ENCODE peak calls at places on chromosome 22, in seven cellular contexts. O is K562, F is HepG2, P is HCT116, H is GM23338, E is endothelial cell of umbilical vein, B is H1. Q is an unnamed sample.

GRCh38 chr22:33210129-33210784 is 152.1 kb upstream of the SYN3 start:
- DNase-seq in F (peak), P (no peak), O (peak), B (no peak), E (peak), H (peak), Q (peak)

GRCh38 chr22:47189056-47189916 is 426.8 kb downstream of the TBC1D22A start:
- DNase-seq in O (no peak), H (no peak), F (no peak), E (no peak), B (no peak), P (no peak), Q (no peak)

GRCh38 chr22:41256254-41256897 is 15.6 kb upstream of the CHADL start:
- DNase-seq in F (no peak), P (no peak), H (no peak), B (no peak), E (peak), O (no peak), Q (no peak)

GRCh38 chr22:32850591-32851517 is 49.3 kb downstream of the TIMP3 start:
- DNase-seq in E (no peak), O (no peak), B (no peak), F (no peak), H (no peak), P (no peak), Q (no peak)

GRCh38 chr22:17271711-17272451 is 52.6 kb upstream of the ADA2 start:
- DNase-seq in F (no peak), B (no peak), O (no peak), E (no peak), H (no peak), P (no peak), Q (no peak)

GRCh38 chr22:41808400-41808799 is 7.9 kb downstream of the CCDC134 start:
- DNase-seq in E (no peak), H (no peak), B (no peak), P (no peak), F (no peak), O (peak), Q (no peak)

GRCh38 chr22:47019012-47019790 is 256.8 kb downstream of the TBC1D22A start:
- DNase-seq in E (no peak), B (no peak), H (no peak), P (no peak), O (no peak), F (no peak), Q (no peak)

GRCh38 chr22:23549198-23549595 is 30.9 kb downstream of the IGLL1 start:
- DNase-seq in H (no peak), P (no peak), O (no peak), F (no peak), B (no peak), E (no peak), Q (no peak)

GRCh38 chr22:31328545-31328960 is 17.6 kb downstream of the PATZ1 start:
- DNase-seq in O (no peak), P (no peak), F (no peak), H (no peak), B (no peak), E (no peak), Q (no peak)

GRCh38 chr22:46563381-46564083 is 26.1 kb upstream of the CELSR1 start:
- DNase-seq in F (peak), B (no peak), O (peak), E (peak), H (peak), P (peak), Q (no peak)

GRCh38 chr22:47009304-47010101 is 247.1 kb downstream of the TBC1D22A start:
- DNase-seq in E (no peak), P (no peak), O (no peak), F (no peak), B (no peak), H (no peak), Q (no peak)

DNA sequence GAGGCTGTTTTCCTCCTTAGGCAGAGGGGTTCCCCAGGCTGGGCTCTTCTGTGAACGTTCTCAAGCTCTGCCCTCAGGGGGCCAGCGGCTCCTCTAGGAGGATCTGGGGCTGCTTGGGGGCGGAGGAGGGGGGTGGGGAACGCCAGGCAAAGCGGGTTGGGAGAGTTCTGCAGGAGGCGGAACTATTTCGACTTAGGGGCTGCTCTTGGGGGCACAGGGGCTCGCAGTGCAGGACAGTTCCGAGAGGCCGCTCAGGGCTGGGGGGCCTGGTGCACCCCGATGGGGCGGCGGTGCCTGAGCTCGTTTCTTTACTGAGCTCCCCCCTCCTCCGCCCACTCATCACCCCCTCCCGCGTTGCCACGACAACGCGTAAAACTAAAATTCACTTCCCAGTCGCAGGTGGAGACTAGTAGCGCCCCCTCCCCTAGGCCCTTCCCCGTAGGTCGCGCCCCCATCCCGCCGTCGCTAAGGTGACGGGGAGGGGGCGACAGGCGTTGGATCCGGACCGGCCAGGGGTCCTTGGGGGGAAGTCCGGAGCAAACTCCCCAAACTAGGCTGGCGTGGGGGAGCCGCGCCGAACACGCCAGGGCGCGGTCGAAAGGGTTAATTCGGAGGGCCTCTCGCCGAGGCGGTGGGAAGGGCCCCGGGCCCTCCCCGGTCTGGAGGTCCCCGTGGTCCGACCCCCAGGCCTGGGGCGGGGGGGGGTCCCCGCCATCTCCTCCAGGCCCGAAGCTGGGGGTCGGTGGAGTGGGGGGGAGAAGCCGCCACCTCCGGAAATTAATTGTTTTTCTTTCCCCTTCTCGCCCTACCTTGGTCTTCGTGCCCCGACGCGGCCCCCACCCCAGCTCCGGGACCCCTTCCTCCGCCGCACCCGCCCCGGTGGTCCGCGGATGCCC is 856 bp downstream of the SHANK3 start:
- DNase-seq in E (peak), O (no peak), B (no peak), F (no peak), P (no peak), H (peak), Q (no peak)
- TF ChIP-seq EZH2 in E (no peak), O (no peak), B (no peak), F (no peak), P (no peak), H (peak), Q (no peak)

DNA sequence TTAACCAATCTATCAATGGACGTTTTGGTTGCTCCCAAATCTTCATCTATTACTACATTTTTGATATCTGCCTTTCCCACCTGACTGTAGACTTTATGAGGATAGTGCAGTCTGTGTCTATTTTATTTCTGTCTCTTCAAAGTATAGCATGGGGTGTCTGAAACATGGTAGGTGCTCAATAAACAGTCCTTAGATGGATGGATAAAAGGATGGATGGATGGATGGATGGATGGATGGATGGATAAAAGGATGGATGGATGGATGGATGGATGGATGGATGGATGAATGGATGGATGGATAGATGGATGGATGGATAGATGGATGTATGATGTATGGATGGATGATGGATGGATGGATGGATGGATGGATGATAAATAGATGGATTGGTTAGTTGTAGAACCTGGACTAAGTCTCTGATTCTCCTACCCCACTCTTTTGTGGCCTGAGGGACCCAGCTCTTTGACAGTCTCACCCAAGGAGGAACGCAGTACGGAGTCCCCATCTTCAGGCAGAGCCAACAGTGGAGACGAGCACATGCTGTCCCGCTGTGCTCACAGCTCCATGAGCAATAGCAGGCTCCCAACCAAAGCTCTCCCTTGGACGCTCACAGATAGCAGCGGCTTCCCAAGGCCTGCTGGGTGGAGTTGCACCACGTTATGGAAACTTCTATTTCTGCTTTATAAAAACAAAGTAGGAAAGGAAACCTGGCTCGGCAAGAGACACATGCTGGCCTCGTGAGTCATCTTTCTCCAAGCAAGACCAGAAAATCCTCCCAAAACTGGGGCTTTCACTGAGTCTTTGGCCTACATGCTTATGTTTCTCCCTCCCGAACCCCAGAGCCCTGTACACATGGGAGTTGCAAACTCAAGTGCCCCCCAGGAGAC is 448.0 kb downstream of the MIAT start:
- DNase-seq in E (peak), B (no peak), P (no peak), O (no peak), H (no peak), F (no peak), Q (no peak)
- TF ChIP-seq POLR2AphosphoS5 in E (no peak), B (no peak), P (no peak), O (no peak), H (no peak), F (no peak), Q (no peak)

GRCh38 chr22:19271856-19272535 is 19.5 kb downstream of the CLTCL1 start:
- DNase-seq in E (no peak), P (no peak), O (no peak), H (no peak), F (peak), B (no peak), Q (no peak)

GRCh38 chr22:19277785-19278184 is 13.7 kb downstream of the CLTCL1 start:
- DNase-seq in P (no peak), F (no peak), H (no peak), B (no peak), O (no peak), E (no peak), Q (no peak)

GRCh38 chr22:19275513-19275912 is 16.0 kb downstream of the CLTCL1 start:
- DNase-seq in H (no peak), B (no peak), F (no peak), P (no peak), O (no peak), E (no peak), Q (no peak)

GRCh38 chr22:19275104-19275503 is 16.4 kb downstream of the CLTCL1 start:
- DNase-seq in P (no peak), O (no peak), H (no peak), E (no peak), B (no peak), F (no peak), Q (no peak)

GRCh38 chr22:19275919-19276600 is 15.5 kb downstream of the CLTCL1 start:
- DNase-seq in E (no peak), P (no peak), B (no peak), H (no peak), O (peak), F (no peak), Q (no peak)
- TF ChIP-seq EZH2 in E (no peak), P (no peak), B (no peak), H (no peak), O (no peak), F (no peak), Q (no peak)

DNA sequence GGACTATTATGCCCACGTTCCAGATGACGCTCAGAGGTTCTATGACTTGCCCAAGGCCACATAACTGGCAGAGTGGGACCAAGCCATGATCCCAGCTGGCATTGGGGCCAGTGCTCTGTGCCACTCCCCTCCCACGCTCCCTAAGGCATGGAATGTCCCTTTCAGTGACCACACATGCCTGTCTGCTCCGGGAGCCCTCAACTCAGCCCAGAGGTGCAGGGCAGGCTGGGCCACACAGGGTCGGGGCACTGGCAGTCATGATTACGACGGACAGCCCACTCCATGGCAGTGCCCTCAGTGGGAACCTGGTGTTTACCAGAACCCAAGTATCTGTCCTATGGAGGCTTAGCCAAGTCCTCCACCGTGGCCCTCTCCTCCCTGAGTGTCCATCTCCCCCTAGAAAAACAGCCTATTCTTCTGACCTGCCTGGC is 10.0 kb downstream of the RHBDD3 start:
- DNase-seq in F (no peak), E (no peak), H (no peak), B (no peak), P (no peak), O (no peak), Q (no peak)
- TF ChIP-seq POLR2AphosphoS5 in F (no peak), E (no peak), H (no peak), B (no peak), P (no peak), O (no peak), Q (no peak)

GRCh38 chr22:35315141-35315854 is 15.6 kb downstream of the TOM1 start:
- DNase-seq in E (no peak), P (no peak), F (no peak), O (no peak), B (no peak), H (no peak), Q (no peak)

GRCh38 chr22:35314161-35314942 is 14.7 kb downstream of the TOM1 start:
- DNase-seq in B (no peak), E (no peak), O (no peak), F (no peak), P (no peak), H (peak), Q (no peak)

GRCh38 chr22:35318346-35319215 is 18.9 kb downstream of the TOM1 start:
- DNase-seq in H (no peak), B (no peak), P (no peak), F (no peak), O (no peak), E (no peak), Q (no peak)

GRCh38 chr22:35317680-35318290 is 18.1 kb downstream of the TOM1 start:
- DNase-seq in B (no peak), F (no peak), E (no peak), H (no peak), O (no peak), P (no peak), Q (no peak)

DNA sequence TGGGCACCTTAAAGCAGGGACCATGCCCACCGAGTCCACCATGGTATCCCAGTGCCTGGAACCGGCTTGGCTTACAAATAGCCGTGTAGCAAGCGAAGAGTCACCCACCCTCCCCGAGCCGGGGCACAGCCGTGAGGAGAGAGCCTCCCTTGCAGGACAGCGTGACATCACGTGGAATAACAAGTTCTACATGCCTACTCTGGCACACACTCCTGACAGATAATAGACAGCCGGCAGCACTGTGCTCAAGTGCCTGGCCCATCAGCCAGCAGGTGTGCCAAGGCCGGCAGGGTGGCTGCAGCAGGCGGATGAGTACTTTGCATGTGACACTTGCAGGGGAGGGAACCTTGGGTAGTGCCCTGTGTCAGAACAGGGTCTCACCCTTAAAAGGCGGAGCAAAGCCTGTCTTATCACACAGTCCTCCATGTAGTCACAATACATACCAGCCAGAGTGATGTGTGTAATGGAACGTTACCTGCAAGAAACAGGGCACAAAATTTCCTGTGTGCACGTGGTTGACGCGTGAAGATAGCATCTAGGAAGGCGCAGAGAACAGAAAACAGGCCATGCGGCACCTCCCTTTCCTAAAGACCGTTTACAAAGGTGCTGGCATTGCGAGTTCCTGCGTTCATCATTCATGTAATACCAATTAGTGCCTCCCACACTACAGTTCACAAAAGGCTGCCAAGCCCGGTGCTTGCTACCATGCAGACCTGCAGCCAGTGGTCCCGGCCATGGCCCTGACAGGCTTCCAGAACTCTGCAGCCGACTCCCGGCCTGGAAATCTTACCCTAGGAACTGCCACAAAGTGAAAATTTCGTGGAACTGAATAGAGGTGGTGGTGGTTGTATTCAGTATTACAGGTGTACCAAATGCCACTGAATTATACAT is 16.4 kb downstream of the TOM1 start:
- DNase-seq in B (no peak), H (no peak), O (no peak), F (no peak), P (no peak), E (no peak), Q (no peak)
- TF ChIP-seq EZH2 in B (no peak), H (no peak), O (no peak), F (no peak), P (no peak), E (no peak), Q (no peak)

GRCh38 chr22:22030493-22031182 is 48.1 kb upstream of the TOP3B start:
- DNase-seq in O (peak), B (no peak), F (peak), H (peak), P (no peak), E (peak), Q (no peak)
- TF ChIP-seq POLR2AphosphoS5 in O (no peak), B (no peak), F (no peak), H (no peak), P (no peak), E (no peak), Q (no peak)

DNA sequence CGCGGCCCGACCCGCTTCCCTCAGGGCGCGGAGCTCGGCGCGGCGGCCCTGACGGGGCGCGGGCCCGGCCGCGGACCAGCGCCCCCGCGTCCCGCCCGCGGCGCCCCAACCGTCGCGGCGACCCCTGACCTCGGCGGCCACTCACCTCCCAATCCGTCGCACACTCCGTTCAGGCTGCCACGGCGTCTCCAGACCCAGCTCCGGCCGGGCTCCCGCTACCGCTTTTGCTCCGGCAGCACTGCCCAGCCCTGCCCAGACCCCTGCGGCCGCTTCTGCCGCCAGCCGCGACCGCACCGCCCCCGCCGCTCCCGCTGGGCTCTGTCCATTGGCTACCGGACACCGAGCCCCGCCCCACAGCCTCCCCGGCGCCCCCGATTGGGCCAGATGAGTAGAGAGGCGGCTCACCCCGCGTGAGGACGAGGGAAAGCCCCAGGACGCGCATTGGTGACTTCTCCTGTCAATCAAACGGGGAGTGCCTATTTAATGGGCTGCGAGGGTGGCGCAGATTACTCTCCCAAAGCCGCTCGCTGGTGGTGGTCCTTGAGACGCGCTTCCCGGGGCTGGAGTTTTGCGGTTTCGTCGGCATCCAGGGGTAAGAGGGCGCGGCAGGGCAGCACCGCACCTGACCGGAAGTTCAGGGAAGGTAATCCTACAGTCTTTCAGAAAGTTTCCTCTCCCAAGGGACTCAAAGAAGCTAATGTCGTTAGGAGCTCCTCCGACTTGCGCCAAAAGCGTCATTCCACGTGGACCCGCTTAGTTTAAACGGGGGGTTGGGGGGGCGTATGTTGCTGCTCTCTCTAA is at the start of gene PACSIN2:
- DNase-seq in P (peak), E (peak), F (peak), O (peak), B (peak), H (peak), Q (peak)
- TF ChIP-seq EZH2 in P (no peak), E (no peak), F (no peak), O (no peak), B (no peak), H (no peak), Q (no peak)

GRCh38 chr22:30309981-30310672 is 16.6 kb downstream of the TBC1D10A start:
- DNase-seq in E (no peak), B (no peak), F (no peak), H (no peak), O (no peak), P (no peak), Q (no peak)
- TF ChIP-seq POLR2AphosphoS5 in E (no peak), B (no peak), F (no peak), H (no peak), O (no peak), P (no peak), Q (no peak)

GRCh38 chr22:39244496-39245129 is at the start of gene PDGFB:
- DNase-seq in F (no peak), H (peak), E (peak), B (no peak), P (no peak), O (peak), Q (no peak)
- TF ChIP-seq EZH2 in F (no peak), H (peak), E (no peak), B (no peak), P (no peak), O (no peak), Q (no peak)

GRCh38 chr22:45124176-45124857 is 39.4 kb upstream of the NUP50 start:
- DNase-seq in O (no peak), B (no peak), F (no peak), P (no peak), H (no peak), E (no peak), Q (no peak)

GRCh38 chr22:45120931-45121330 is 42.8 kb upstream of the NUP50 start:
- DNase-seq in H (no peak), E (no peak), F (no peak), O (no peak), P (no peak), B (no peak), Q (no peak)

GRCh38 chr22:45125198-45125597 is 38.5 kb upstream of the NUP50 start:
- DNase-seq in F (no peak), P (no peak), H (no peak), B (no peak), O (no peak), E (no peak), Q (no peak)

DNA sequence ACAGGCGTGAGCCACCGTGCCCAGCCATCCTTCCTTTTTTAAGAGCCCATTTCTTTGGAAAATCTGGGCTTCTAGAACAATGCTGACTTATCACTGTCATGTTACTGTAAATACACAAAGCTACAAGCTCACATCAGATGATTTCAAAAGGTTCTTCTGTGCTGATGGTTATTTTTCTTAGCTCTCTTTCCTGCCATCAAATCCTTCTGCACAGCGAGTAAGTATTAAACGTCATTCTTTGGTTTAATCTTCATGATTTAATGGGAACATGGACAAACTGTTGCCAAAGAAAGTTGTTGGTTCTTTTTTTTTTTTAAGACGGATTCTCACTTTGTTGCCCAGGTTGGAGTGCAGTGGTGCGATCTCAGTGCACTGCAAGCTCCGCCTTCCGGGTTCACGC is 43.3 kb upstream of the NUP50 start:
- DNase-seq in P (no peak), H (no peak), E (no peak), B (no peak), F (no peak), O (no peak), Q (no peak)
- TF ChIP-seq POLR2AphosphoS5 in P (no peak), H (no peak), E (no peak), B (no peak), F (no peak), O (no peak), Q (no peak)

Q was measured in SK-N-MC.